ENCODE peak calls at places on chromosomes 6 and 20, in eight cellular contexts. K is OCI-LY7, U is psoas muscle, W is mucosa of descending colon, S is neural progenitor cell, I is choroid plexus epithelial cell, T is astrocyte, V is GM06990. H is an unnamed sample.

GRCh38 chr20:3161316-3162079 is 1.8 kb upstream of the FASTKD5 start:
- DNase-seq in K (no peak), U (no peak), W (no peak), S (no peak), I (no peak), T (no peak), V (no peak), H (no peak)

GRCh38 chr6:113364781-113365545 is 492.2 kb upstream of the MARCKS start:
- DNase-seq in K (no peak), U (no peak), W (no peak), S (no peak), I (peak), T (peak), V (no peak), H (no peak)

GRCh38 chr20:25675161-25675560 is 21.5 kb downstream of the ZNF337 start:
- DNase-seq in K (no peak), U (no peak), W (no peak), S (no peak), I (no peak), T (no peak), V (no peak), H (no peak)

GRCh38 chr6:119137194-119138072 is 59.0 kb upstream of the FAM184A start:
- DNase-seq in K (no peak), U (no peak), W (no peak), S (no peak), I (peak), T (no peak), V (no peak), H (no peak)

GRCh38 chr6:105273589-105273988 is 93.8 kb upstream of the POPDC3 start:
- DNase-seq in K (no peak), U (no peak), W (no peak), S (peak), I (no peak), T (no peak), V (no peak), H (no peak)

GRCh38 chr6:5634525-5634924 is 372.2 kb downstream of the NRN1 start:
- DNase-seq in K (no peak), U (no peak), W (no peak), S (no peak), I (peak), T (no peak), V (no peak), H (no peak)

GRCh38 chr6:142943746-142944125 is 1.2 kb downstream of the HIVEP2 start:
- DNase-seq in K (peak), U (no peak), W (peak), S (peak), I (peak), T (peak), V (peak), H (no peak)

GRCh38 chr6:163538331-163538730 is 123.8 kb downstream of the QKI start:
- DNase-seq in K (no peak), U (no peak), W (no peak), S (peak), I (no peak), T (no peak), V (no peak), H (no peak)

DNA sequence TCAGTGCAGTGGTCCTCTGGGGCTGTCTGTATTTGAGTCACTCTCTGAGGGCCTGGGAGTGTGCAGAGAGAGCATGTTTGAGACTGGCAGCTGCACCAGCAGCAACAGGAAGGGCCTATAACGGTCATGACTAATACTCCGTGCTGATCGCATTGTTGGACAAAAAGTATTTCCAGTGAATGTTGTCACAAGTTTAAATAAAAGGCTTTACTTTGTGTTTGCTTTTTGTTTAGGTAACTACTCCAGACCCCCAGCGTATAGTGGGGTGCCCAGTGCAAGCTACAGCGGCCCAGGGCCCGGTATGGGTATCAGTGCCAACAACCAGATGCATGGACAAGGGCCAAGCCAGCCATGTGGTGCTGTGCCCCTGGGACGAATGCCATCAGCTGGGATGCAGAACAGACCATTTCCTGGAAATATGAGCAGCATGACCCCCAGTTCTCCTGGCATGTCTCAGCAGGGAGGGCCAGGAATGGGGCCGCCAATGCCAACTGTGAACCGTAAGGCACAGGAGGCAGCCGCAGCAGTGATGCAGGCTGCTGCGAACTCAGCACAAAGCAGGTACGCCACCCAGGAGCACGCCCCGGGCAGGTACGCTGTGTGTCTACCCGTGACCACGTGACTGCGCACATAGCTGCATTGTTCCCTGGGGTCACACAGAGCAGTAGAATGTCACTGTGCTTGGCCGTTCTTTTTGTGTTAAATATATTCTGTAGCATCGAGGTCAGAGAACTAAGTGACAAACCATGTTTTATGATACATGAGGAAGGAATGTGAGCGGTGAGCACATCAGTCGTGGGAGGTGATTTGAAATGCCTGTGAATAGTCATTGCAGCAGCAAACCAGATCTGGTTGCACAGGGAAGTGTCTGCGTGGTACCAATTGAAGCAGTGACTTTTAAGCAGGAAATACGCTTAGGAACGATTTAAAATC is 174.7 kb downstream of the TMEM242 start:
- DNase-seq in K (no peak), U (peak), W (no peak), S (no peak), I (peak), T (peak), V (no peak), H (peak)
- H3K4me3 ChIP-seq in K (no peak), U (no peak), W (no peak), S (no peak), I (no peak), T (peak), V (no peak), H (peak)

DNA sequence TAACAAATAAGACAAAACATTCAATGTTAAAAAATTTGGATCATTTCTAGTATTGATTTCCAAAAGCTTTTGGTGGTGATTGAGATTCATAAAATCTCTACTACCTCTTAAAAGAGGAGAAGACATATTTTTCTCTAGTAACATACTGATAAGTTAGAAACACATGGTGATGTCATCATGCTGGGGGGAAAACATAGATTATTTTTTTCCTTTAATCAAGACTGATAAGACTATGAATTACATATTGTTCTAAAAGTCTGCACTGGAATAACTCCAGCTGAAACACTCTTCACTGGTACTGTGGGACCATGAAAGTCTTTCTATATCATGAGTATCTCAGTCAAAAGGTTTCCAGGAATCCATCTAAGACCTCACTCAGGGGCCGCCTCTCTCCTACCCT is 515.8 kb downstream of the PRKN start:
- DNase-seq in K (no peak), U (no peak), W (no peak), S (no peak), I (no peak), T (no peak), V (no peak), H (no peak)
- TF ChIP-seq CTCF in K (no peak), U (no peak), W (no peak), S (no peak), I (no peak), T (no peak), V (no peak), H (no peak)

GRCh38 chr6:161199845-161200244 is 74.0 kb downstream of the AGPAT4 start:
- DNase-seq in K (no peak), U (no peak), W (no peak), S (no peak), I (no peak), T (no peak), V (no peak), H (no peak)

GRCh38 chr6:161210857-161211256 is 63.0 kb downstream of the AGPAT4 start:
- DNase-seq in K (no peak), U (no peak), W (no peak), S (no peak), I (no peak), T (no peak), V (no peak), H (no peak)

GRCh38 chr6:161200610-161201201 is 73.2 kb downstream of the AGPAT4 start:
- DNase-seq in K (no peak), U (no peak), W (no peak), S (no peak), I (no peak), T (no peak), V (no peak), H (no peak)

GRCh38 chr6:161204866-161205557 is 68.8 kb downstream of the AGPAT4 start:
- DNase-seq in K (no peak), U (no peak), W (no peak), S (no peak), I (no peak), T (peak), V (no peak), H (no peak)
- H3K4me3 ChIP-seq in K (no peak), U (no peak), W (no peak), S (no peak), I (no peak), T (no peak), V (no peak), H (no peak)

GRCh38 chr6:46704562-46704961 is 16.9 kb downstream of the TDRD6 start:
- DNase-seq in K (peak), U (no peak), W (no peak), S (peak), I (peak), T (peak), V (no peak), H (no peak)
- TF ChIP-seq CTCF in K (peak), U (peak), W (no peak), S (peak), I (peak), T (peak), V (no peak), H (no peak)

GRCh38 chr20:6595704-6596103 is 171.8 kb upstream of the BMP2 start:
- DNase-seq in K (no peak), U (no peak), W (no peak), S (peak), I (peak), T (peak), V (no peak), H (no peak)

GRCh38 chr20:6588296-6588695 is 179.2 kb upstream of the BMP2 start:
- DNase-seq in K (no peak), U (no peak), W (peak), S (no peak), I (peak), T (peak), V (no peak), H (no peak)

GRCh38 chr20:6590891-6591679 is 176.4 kb upstream of the BMP2 start:
- DNase-seq in K (no peak), U (no peak), W (peak), S (no peak), I (peak), T (peak), V (no peak), H (no peak)
- H3K4me3 ChIP-seq in K (no peak), U (no peak), W (no peak), S (no peak), I (no peak), T (no peak), V (no peak), H (no peak)

GRCh38 chr6:100988391-100988999 is 107.4 kb upstream of the ASCC3 start:
- DNase-seq in K (no peak), U (no peak), W (no peak), S (no peak), I (no peak), T (no peak), V (no peak), H (no peak)
- TF ChIP-seq CTCF in K (no peak), U (no peak), W (no peak), S (no peak), I (no peak), T (no peak), V (no peak), H (no peak)

GRCh38 chr6:85458184-85458583 is 8.3 kb downstream of the NT5E start:
- DNase-seq in K (peak), U (no peak), W (no peak), S (no peak), I (no peak), T (no peak), V (no peak), H (no peak)
- H3K4me3 ChIP-seq in K (no peak), U (no peak), W (no peak), S (no peak), I (no peak), T (no peak), V (no peak), H (no peak)

DNA sequence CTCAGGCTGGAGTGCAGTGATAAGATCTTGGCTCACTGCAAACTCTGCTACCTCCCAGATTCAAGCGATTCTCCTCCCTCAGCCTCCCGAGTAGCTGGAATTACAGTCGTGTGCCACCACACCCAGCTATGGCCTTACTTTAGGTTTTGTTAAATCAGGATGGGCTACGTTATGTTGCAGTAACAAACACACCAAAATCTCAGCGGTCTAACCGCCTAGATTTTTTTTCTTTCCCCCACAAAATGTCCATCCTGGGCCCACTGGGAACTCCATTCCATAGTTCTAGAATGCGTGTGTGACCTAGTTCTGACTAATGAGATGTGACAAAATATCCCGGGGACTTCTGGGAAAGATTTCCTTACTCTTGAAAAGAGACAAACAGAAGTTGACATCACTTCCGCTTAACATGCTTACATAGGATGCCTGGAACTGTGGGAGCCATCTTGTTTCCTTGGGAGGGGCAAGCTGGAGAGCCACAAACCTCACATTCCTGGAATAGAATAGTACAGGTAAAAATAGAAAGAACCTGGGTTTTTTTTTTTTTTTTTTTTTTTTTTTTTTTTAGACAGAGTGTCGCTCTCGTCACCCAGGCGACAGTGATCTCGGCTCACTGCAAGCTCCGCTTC is 42.3 kb upstream of the TRERF1 start:
- DNase-seq in K (no peak), U (no peak), W (no peak), S (no peak), I (no peak), T (no peak), V (no peak), H (no peak)
- TF ChIP-seq CTCF in K (no peak), U (no peak), W (no peak), S (no peak), I (no peak), T (no peak), V (no peak), H (no peak)

GRCh38 chr6:26318459-26319404 is 46.3 kb upstream of the BTN3A2 start:
- DNase-seq in K (no peak), U (no peak), W (no peak), S (no peak), I (no peak), T (no peak), V (no peak), H (no peak)
- H3K4me3 ChIP-seq in K (no peak), U (no peak), W (no peak), S (peak), I (no peak), T (no peak), V (no peak), H (no peak)

H was measured in AG04449.